ENCODE peak calls at places on chromosomes 12 and 14, in six cellular contexts. S, A, M, R, U and G are unnamed samples.

GRCh38 chr12:130495156-130495555 is 157.5 kb downstream of the PIWIL1 start:
- DNase-seq in S (no peak), A (no peak), M (no peak), R (no peak), U (no peak), G (no peak)

GRCh38 chr12:75635606-75636444 is 124.4 kb upstream of the KRR1 start:
- DNase-seq in S (no peak), A (no peak), M (no peak), R (no peak), U (no peak), G (no peak)

GRCh38 chr14:41609704-41610183 is 3.1 kb downstream of the LRFN5 start:
- DNase-seq in S (peak), A (no peak), M (no peak), R (peak), U (peak), G (no peak)

GRCh38 chr12:3083949-3084348 is 6.8 kb downstream of the TSPAN9 start:
- DNase-seq in S (no peak), A (no peak), M (no peak), R (no peak), U (no peak), G (no peak)

GRCh38 chr14:88326352-88327103 is 3.5 kb upstream of the KCNK10 start:
- DNase-seq in S (no peak), A (no peak), M (no peak), R (no peak), U (no peak), G (no peak)

GRCh38 chr14:92613008-92613658 is 99.6 kb downstream of the RIN3 start:
- DNase-seq in S (peak), A (no peak), M (no peak), R (no peak), U (no peak), G (peak)

GRCh38 chr14:82704218-82704617 is 1170.6 kb upstream of the SEL1L start:
- DNase-seq in S (no peak), A (no peak), M (no peak), R (no peak), U (no peak), G (no peak)

GRCh38 chr12:101696477-101697196 is 803 bp upstream of the CHPT1 start:
- DNase-seq in S (peak), A (no peak), M (peak), R (peak), U (no peak), G (peak)

GRCh38 chr12:106042091-106042490 is 96.7 kb downstream of the NUAK1 start:
- DNase-seq in S (no peak), A (no peak), M (no peak), R (no peak), U (no peak), G (no peak)

GRCh38 chr12:65518771-65519170 is 240.3 kb downstream of the MSRB3 start:
- DNase-seq in S (no peak), A (no peak), M (no peak), R (no peak), U (no peak), G (no peak)

GRCh38 chr14:52023518-52023917 is 34.2 kb downstream of the RTRAF start:
- DNase-seq in S (no peak), A (no peak), M (peak), R (no peak), U (no peak), G (no peak)

GRCh38 chr12:122834229-122834920 is 882 bp upstream of the HIP1R start:
- DNase-seq in S (no peak), A (no peak), M (peak), R (no peak), U (peak), G (peak)

GRCh38 chr12:30428098-30428497 is 267.6 kb downstream of the IPO8 start:
- DNase-seq in S (no peak), A (no peak), M (no peak), R (no peak), U (no peak), G (no peak)

GRCh38 chr12:104733717-104734175 is 224.3 kb downstream of the SLC41A2 start:
- DNase-seq in S (no peak), A (no peak), M (peak), R (no peak), U (no peak), G (no peak)
- TF ChIP-seq CTCF in S (peak), A (no peak), M (peak), R (peak), U (no peak), G (no peak)

DNA sequence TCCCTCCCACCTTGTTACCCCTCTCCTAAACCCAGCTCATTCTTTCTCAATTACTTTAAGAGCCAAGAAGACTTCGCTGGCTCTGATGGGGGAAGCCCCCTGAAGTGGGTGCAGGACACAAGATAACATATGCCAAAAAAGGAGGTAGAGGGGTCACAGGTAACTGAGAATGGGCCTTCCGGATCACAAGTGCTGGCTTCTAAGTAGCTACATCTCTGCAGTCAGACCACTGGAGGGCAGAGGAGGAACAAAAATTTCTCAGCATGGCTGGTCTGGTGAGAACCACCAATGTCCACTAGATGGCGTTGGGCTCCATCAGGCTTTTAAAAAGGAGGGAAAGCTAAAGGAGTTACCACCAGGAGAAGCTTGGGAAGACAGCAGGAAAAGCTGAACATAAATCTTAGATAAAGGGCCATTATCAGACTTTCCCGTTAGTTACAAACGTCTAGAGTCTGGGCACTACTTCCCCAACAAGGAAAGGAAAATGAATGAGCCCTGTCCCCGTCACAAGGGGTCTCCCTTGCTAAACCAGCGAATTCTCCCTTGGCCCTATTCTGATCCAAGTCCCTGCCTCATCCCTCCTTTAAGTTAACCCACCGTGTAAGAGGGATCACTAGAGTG is 11.6 kb upstream of the CDH24 start:
- DNase-seq in S (peak), A (peak), M (peak), R (peak), U (peak), G (peak)
- H3K27ac ChIP-seq in S (peak), A (no peak), M (peak), R (peak), U (peak), G (peak)

DNA sequence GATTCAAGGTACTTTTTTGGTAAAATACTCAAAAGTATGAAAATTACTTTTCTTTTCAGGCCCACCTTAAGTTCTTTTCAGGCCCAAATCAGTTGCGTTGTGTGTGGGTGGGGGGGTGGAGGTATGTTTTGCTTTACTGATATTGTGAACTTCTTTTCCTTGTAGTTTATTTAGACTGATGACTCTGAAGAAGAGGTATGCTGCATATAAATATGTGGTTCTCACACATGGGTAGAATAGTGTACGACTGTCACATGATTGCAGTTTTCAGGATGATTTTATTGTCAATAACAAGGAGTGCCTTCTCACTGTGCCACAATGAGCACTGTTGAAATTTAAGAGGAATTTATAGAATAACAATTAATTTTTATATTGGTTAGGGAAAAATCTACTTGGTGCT is 166.6 kb upstream of the ATP2B1 start:
- DNase-seq in S (no peak), A (no peak), M (no peak), R (no peak), U (no peak), G (no peak)
- TF ChIP-seq CTCF in S (no peak), A (no peak), M (no peak), R (no peak), U (no peak), G (no peak)

DNA sequence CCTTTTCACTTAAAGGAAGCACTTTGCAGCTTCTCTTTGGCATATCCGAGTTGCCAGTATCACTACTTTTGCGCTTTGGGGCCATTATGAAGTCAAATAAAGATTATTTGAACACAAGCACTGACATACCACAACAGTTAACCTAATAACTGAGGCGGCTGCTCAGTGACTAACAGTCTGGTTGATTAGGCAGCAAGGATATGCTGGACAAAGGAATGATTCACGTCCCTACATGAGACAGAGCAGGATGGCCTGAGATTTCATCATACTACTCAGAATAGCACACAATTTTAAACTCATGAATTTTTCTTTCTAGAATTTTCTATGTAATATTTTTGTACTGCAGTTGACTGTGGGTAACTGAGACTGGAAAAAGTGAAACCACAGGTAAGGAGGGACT is 56.9 kb upstream of the E2F7 start:
- DNase-seq in S (no peak), A (no peak), M (no peak), R (no peak), U (no peak), G (peak)
- H3K27ac ChIP-seq in S (no peak), A (no peak), M (no peak), R (no peak), U (no peak), G (no peak)

GRCh38 chr14:86961106-86961716 is 1031.8 kb downstream of the GALC start:
- DNase-seq in S (no peak), A (no peak), M (peak), R (no peak), U (no peak), G (peak)
- TF ChIP-seq CTCF in S (peak), A (no peak), M (peak), R (peak), U (no peak), G (no peak)

DNA sequence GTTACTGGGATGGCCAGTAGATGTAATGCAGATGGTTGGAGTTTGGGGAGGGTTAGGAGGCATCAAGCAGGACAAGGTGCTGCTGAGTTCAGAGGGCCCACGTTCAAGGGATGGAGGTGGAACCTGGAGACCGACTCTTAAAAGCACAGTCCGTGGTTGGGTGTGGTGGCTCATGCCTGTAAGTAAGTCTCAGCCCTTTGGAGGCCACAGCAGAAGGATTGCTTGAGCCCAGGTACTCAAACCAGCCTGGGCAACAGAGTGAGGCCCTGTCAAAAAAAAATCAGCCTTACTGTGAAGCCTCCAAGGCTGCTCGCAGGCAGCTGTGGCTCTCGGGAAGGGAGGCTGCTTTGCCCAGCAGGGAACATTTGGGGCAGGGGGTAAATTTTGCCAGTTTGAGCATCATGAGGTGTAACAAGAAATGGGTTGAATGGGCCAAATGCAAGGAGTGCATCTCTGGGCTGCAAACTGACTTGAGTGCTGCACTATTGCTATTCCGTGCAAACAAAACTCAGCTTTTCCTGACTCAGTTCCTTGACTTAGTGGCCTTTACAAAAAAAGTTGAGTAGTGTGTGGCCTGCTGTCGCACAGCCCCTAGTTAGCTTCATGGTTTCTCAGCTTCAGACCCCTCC is 55.0 kb downstream of the ANAPC7 start:
- DNase-seq in S (no peak), A (no peak), M (no peak), R (no peak), U (no peak), G (no peak)
- H3K27ac ChIP-seq in S (no peak), A (no peak), M (no peak), R (no peak), U (no peak), G (peak)